ENCODE peak calls at places on chromosomes 6 and 20, in eight cellular contexts. W, Q, I, H, J, U, M and R are unnamed samples.

GRCh38 chr6:143634486-143634885 is 43.3 kb upstream of the PHACTR2 start:
- DNase-seq in W (no peak), Q (no peak), I (no peak), H (no peak), J (no peak), U (no peak), M (no peak), R (no peak)

GRCh38 chr20:6887966-6888365 is 120.5 kb downstream of the BMP2 start:
- DNase-seq in W (no peak), Q (no peak), I (no peak), H (no peak), J (no peak), U (no peak), M (no peak), R (no peak)

GRCh38 chr20:58719971-58720371 is 27.4 kb downstream of the NPEPL1 start:
- DNase-seq in W (no peak), Q (peak), I (no peak), H (no peak), J (no peak), U (no peak), M (no peak), R (no peak)

GRCh38 chr6:130927305-130927704 is 100.1 kb downstream of the SMLR1 start:
- DNase-seq in W (no peak), Q (no peak), I (no peak), H (no peak), J (no peak), U (no peak), M (peak), R (no peak)

GRCh38 chr6:41071501-41071922 is 644 bp downstream of the OARD1 start:
- DNase-seq in W (no peak), Q (no peak), I (no peak), H (no peak), J (no peak), U (no peak), M (no peak), R (no peak)

GRCh38 chr20:37945034-37945660 is 42.2 kb downstream of the VSTM2L start:
- DNase-seq in W (no peak), Q (no peak), I (no peak), H (no peak), J (no peak), U (no peak), M (no peak), R (no peak)

GRCh38 chr6:89695667-89696066 is 57.1 kb upstream of the LYRM2 start:
- DNase-seq in W (no peak), Q (no peak), I (no peak), H (no peak), J (no peak), U (no peak), M (no peak), R (no peak)

GRCh38 chr20:20594171-20594530 is 118.3 kb downstream of the RALGAPA2 start:
- DNase-seq in W (peak), Q (no peak), I (no peak), H (no peak), J (peak), U (no peak), M (no peak), R (peak)

GRCh38 chr6:169887529-169888140 is 136.2 kb downstream of the ERMARD start:
- DNase-seq in W (no peak), Q (no peak), I (no peak), H (no peak), J (no peak), U (no peak), M (no peak), R (no peak)

GRCh38 chr20:761418-762381 is 6.6 kb downstream of the SLC52A3 start:
- DNase-seq in W (no peak), Q (no peak), I (no peak), H (no peak), J (no peak), U (no peak), M (no peak), R (no peak)

GRCh38 chr6:135323202-135323668 is 142.1 kb downstream of the MYB start:
- DNase-seq in W (peak), Q (no peak), I (no peak), H (no peak), J (no peak), U (no peak), M (no peak), R (no peak)

GRCh38 chr6:26305097-26305841 is 59.7 kb upstream of the BTN3A2 start:
- DNase-seq in W (peak), Q (peak), I (peak), H (no peak), J (peak), U (no peak), M (peak), R (no peak)

GRCh38 chr20:31637660-31638059 is at the start of gene COX4I2:
- DNase-seq in W (no peak), Q (no peak), I (no peak), H (no peak), J (no peak), U (no peak), M (no peak), R (no peak)

GRCh38 chr6:168550326-168550725 is 109.3 kb downstream of the SMOC2 start:
- DNase-seq in W (no peak), Q (no peak), I (no peak), H (no peak), J (no peak), U (no peak), M (no peak), R (no peak)

GRCh38 chr6:15870354-15871043 is 207.7 kb upstream of the DTNBP1 start:
- DNase-seq in W (peak), Q (no peak), I (no peak), H (no peak), J (no peak), U (no peak), M (no peak), R (no peak)

GRCh38 chr6:43171284-43172126 is 436 bp downstream of the SRF start:
- DNase-seq in W (no peak), Q (no peak), I (peak), H (no peak), J (no peak), U (no peak), M (peak), R (no peak)

GRCh38 chr20:41072099-41072798 is 43.6 kb downstream of the TOP1 start:
- DNase-seq in W (peak), Q (no peak), I (no peak), H (no peak), J (peak), U (no peak), M (no peak), R (no peak)

GRCh38 chr6:8879334-8879733 is 444.0 kb upstream of the SLC35B3 start:
- DNase-seq in W (no peak), Q (no peak), I (no peak), H (no peak), J (no peak), U (no peak), M (no peak), R (no peak)

GRCh38 chr6:163419413-163420314 is 5.1 kb downstream of the QKI start:
- DNase-seq in W (peak), Q (no peak), I (no peak), H (no peak), J (no peak), U (no peak), M (no peak), R (no peak)

GRCh38 chr20:22512911-22513489 is 71.4 kb downstream of the FOXA2 start:
- DNase-seq in W (no peak), Q (no peak), I (no peak), H (no peak), J (no peak), U (no peak), M (no peak), R (no peak)

GRCh38 chr20:33654680-33655161 is 7.4 kb upstream of the C20orf144 start:
- DNase-seq in W (no peak), Q (no peak), I (no peak), H (no peak), J (no peak), U (no peak), M (no peak), R (no peak)

GRCh38 chr20:15396026-15396425 is 1058.6 kb upstream of the FLRT3 start:
- DNase-seq in W (no peak), Q (no peak), I (no peak), H (no peak), J (no peak), U (no peak), M (no peak), R (no peak)

GRCh38 chr6:88983532-88983931 is 20.1 kb upstream of the RNGTT start:
- DNase-seq in W (peak), Q (no peak), I (no peak), H (no peak), J (peak), U (no peak), M (peak), R (no peak)

GRCh38 chr20:64113444-64113775 is 6.0 kb upstream of the NPBWR2 start:
- DNase-seq in W (no peak), Q (peak), I (no peak), H (no peak), J (no peak), U (no peak), M (no peak), R (no peak)

GRCh38 chr6:43455034-43455747 is at the start of gene DLK2:
- DNase-seq in W (no peak), Q (no peak), I (no peak), H (no peak), J (no peak), U (peak), M (no peak), R (no peak)

GRCh38 chr20:59525500-59526241 is 78.7 kb upstream of the PHACTR3 start:
- DNase-seq in W (peak), Q (peak), I (no peak), H (no peak), J (no peak), U (no peak), M (peak), R (no peak)

GRCh38 chr6:6131492-6132109 is 124.9 kb upstream of the NRN1 start:
- DNase-seq in W (no peak), Q (no peak), I (no peak), H (no peak), J (no peak), U (no peak), M (peak), R (no peak)

GRCh38 chr20:43988867-43989266 is 74.2 kb downstream of the TOX2 start:
- DNase-seq in W (no peak), Q (no peak), I (no peak), H (no peak), J (no peak), U (no peak), M (no peak), R (no peak)

GRCh38 chr6:116244284-116244683 is 9.6 kb downstream of the TSPYL4 start:
- DNase-seq in W (no peak), Q (no peak), I (no peak), H (no peak), J (no peak), U (no peak), M (peak), R (no peak)

GRCh38 chr20:57514273-57514751 is 10.6 kb downstream of the CTCFL start:
- DNase-seq in W (peak), Q (peak), I (no peak), H (no peak), J (peak), U (no peak), M (peak), R (peak)

GRCh38 chr20:51339721-51340450 is 202.6 kb downstream of the NFATC2 start:
- DNase-seq in W (no peak), Q (no peak), I (no peak), H (no peak), J (no peak), U (no peak), M (no peak), R (no peak)

GRCh38 chr20:49287555-49288249 is 9.8 kb upstream of the ZNFX1 start:
- DNase-seq in W (peak), Q (no peak), I (no peak), H (no peak), J (peak), U (no peak), M (no peak), R (no peak)

GRCh38 chr6:86937219-86938079 is at the start of gene HTR1E:
- DNase-seq in W (peak), Q (no peak), I (no peak), H (no peak), J (no peak), U (no peak), M (peak), R (peak)

GRCh38 chr6:10690651-10691445 is 3.6 kb downstream of the C6orf52 start:
- DNase-seq in W (peak), Q (no peak), I (no peak), H (no peak), J (no peak), U (no peak), M (peak), R (no peak)